ENCODE peak calls at places on chromosomes 11 and 22, in six cellular contexts. H is sigmoid colon; V is upper lobe of right lung; L is MM.1S; N is stimulated activated CD4-positive, alpha-beta T cell treated with anti-CD3 and anti-CD28 coated beads, Interleukin-1b, Interleukin-23, amount 100 ng/mL, for 24 hours; B is lower lobe of right lung. R is an unnamed sample.

GRCh38 chr11:68160100-68160695 is 39.0 kb upstream of the CHKA start:
- DNase-seq in B (no peak), N (no peak), L (no peak), H (no peak), V (no peak), R (no peak)

GRCh38 chr11:60764879-60765278 is 8.2 kb downstream of the MS4A15 start:
- DNase-seq in L (peak), N (no peak), B (no peak), V (no peak), H (no peak), R (no peak)

GRCh38 chr22:41828516-41828915 is 4.4 kb upstream of the SREBF2 start:
- DNase-seq in V (no peak), B (no peak), N (no peak), L (no peak), H (no peak), R (no peak)

GRCh38 chr11:30741039-30741550 is 154.9 kb upstream of the MPPED2 start:
- DNase-seq in V (no peak), B (no peak), N (no peak), L (no peak), H (no peak), R (no peak)

GRCh38 chr11:74739546-74740270 is 8.5 kb upstream of the CHRDL2 start:
- DNase-seq in L (peak), N (peak), V (no peak), B (no peak), H (no peak), R (peak)

GRCh38 chr11:61336171-61336935 is 3.3 kb downstream of the TKFC start:
- DNase-seq in L (peak), H (peak), V (peak), B (peak), N (peak), R (peak)

GRCh38 chr11:65454311-65454695 is 31.7 kb downstream of the NEAT1 start:
- DNase-seq in N (no peak), H (peak), B (no peak), V (no peak), L (no peak), R (no peak)

GRCh38 chr11:47948137-47948536 is 32.2 kb upstream of the PTPRJ start:
- DNase-seq in B (no peak), H (no peak), L (no peak), V (no peak), N (no peak), R (no peak)

GRCh38 chr11:76217653-76218160 is 11.4 kb upstream of the WNT11 start:
- DNase-seq in L (no peak), H (no peak), V (no peak), N (no peak), B (peak), R (no peak)

GRCh38 chr11:122165972-122166371 is 50.0 kb upstream of the BLID start:
- DNase-seq in N (no peak), L (peak), H (no peak), B (no peak), V (no peak), R (no peak)

GRCh38 chr11:126282361-126282741 is 542 bp upstream of the TIRAP start:
- DNase-seq in V (peak), N (no peak), L (no peak), H (peak), B (no peak), R (no peak)

GRCh38 chr11:118383657-118384056 is 17.7 kb upstream of the ATP5MG start:
- DNase-seq in V (no peak), N (no peak), L (no peak), H (no peak), B (no peak), R (no peak)

GRCh38 chr22:21624120-21624879 is 5.5 kb downstream of the YDJC start:
- DNase-seq in L (peak), H (no peak), N (no peak), V (no peak), B (no peak), R (peak)

GRCh38 chr11:101448881-101449442 is 134.8 kb downstream of the TRPC6 start:
- DNase-seq in B (no peak), L (no peak), H (no peak), N (no peak), V (no peak), R (no peak)

GRCh38 chr22:47289316-47289985 is 527.0 kb downstream of the TBC1D22A start:
- DNase-seq in N (no peak), L (no peak), V (peak), B (no peak), H (peak), R (no peak)

GRCh38 chr11:60763692-60764369 is 7.2 kb downstream of the MS4A15 start:
- DNase-seq in B (no peak), N (no peak), H (no peak), V (no peak), L (no peak), R (no peak)

GRCh38 chr22:23773247-23774113 is 831 bp downstream of the MMP11 start:
- DNase-seq in L (no peak), N (no peak), H (no peak), V (no peak), B (no peak), R (no peak)

GRCh38 chr22:40673017-40673416 is 6.3 kb upstream of the MCHR1 start:
- DNase-seq in V (no peak), L (no peak), N (no peak), B (no peak), H (no peak), R (no peak)

GRCh38 chr11:71322192-71322735 is 69.9 kb upstream of the SHANK2 start:
- DNase-seq in N (no peak), H (no peak), L (no peak), B (no peak), V (peak), R (no peak)

GRCh38 chr22:37379716-37380115 is 47.6 kb downstream of the ELFN2 start:
- DNase-seq in L (no peak), B (no peak), V (no peak), H (no peak), N (no peak), R (no peak)

GRCh38 chr11:27471588-27472397 is 797 bp downstream of the LGR4 start:
- DNase-seq in B (peak), N (no peak), V (peak), H (peak), L (peak), R (no peak)

GRCh38 chr22:46065733-46066454 is 84.4 kb upstream of the PPARA start:
- DNase-seq in V (no peak), L (no peak), H (no peak), B (no peak), N (no peak), R (no peak)

GRCh38 chr22:38709306-38709705 is 3.6 kb downstream of the GTPBP1 start:
- DNase-seq in V (no peak), L (peak), N (no peak), B (no peak), H (no peak), R (no peak)

GRCh38 chr11:10381730-10382129 is 73.3 kb upstream of the AMPD3 start:
- DNase-seq in B (no peak), H (no peak), L (no peak), V (no peak), N (no peak), R (no peak)

GRCh38 chr11:10486161-10486840 is 31.2 kb downstream of the AMPD3 start:
- DNase-seq in V (no peak), N (no peak), L (no peak), H (no peak), B (no peak), R (no peak)

GRCh38 chr11:118924591-118925585 is 838 bp downstream of the BCL9L start:
- DNase-seq in L (peak), V (peak), H (peak), N (no peak), B (peak), R (no peak)

R was measured in NCI-H1930.